ENCODE peak calls at places on chromosomes 16 and 17, in seven cellular contexts. A, T, W, M, O, F and I are unnamed samples.

GRCh38 chr17:2395258-2396170 is 5.3 kb downstream of the MNT start:
- DNase-seq in A (peak; percentile 92), T (peak; percentile 91), W (peak; percentile 58), M (no peak), O (no peak), F (peak; percentile 60), I (no peak)

GRCh38 chr16:65749566-65749965 is 616.9 kb upstream of the CDH5 start:
- DNase-seq in A (no peak), T (no peak), W (no peak), M (no peak), O (no peak), F (no peak), I (no peak)

GRCh38 chr17:62700964-62701705 is 73.7 kb downstream of the MRC2 start:
- DNase-seq in A (no peak), T (no peak), W (no peak), M (no peak), O (no peak), F (peak; percentile 64), I (no peak)

GRCh38 chr17:74527756-74528155 is 3.5 kb downstream of the CD300LB start:
- DNase-seq in A (no peak), T (no peak), W (no peak), M (no peak), O (no peak), F (no peak), I (no peak)

GRCh38 chr16:84503751-84504395 is 586 bp downstream of the MEAK7 start:
- DNase-seq in A (peak; percentile 31), T (peak; percentile 51), W (peak; percentile 55), M (no peak), O (no peak), F (no peak), I (peak; percentile 49)

GRCh38 chr17:70558821-70559220 is 389.5 kb downstream of the KCNJ2 start:
- DNase-seq in A (no peak), T (peak; percentile 65), W (peak; percentile 12), M (no peak), O (no peak), F (no peak), I (no peak)

GRCh38 chr17:6681176-6681575 is 29.6 kb downstream of the C17orf100 start:
- DNase-seq in A (no peak), T (no peak), W (no peak), M (no peak), O (no peak), F (no peak), I (no peak)

GRCh38 chr16:63617990-63618763 is 1503.7 kb downstream of the CDH11 start:
- DNase-seq in A (peak; percentile 73), T (peak; percentile 18), W (no peak), M (no peak), O (no peak), F (no peak), I (no peak)

GRCh38 chr17:37261286-37261685 is 114.5 kb upstream of the C17orf78 start:
- DNase-seq in A (no peak), T (peak; percentile 14), W (peak; percentile 27), M (no peak), O (no peak), F (no peak), I (no peak)

GRCh38 chr17:41026668-41027471 is at the start of gene KRTAP1-5:
- DNase-seq in A (no peak), T (peak; percentile 30), W (peak; percentile 91), M (no peak), O (no peak), F (no peak), I (no peak)

GRCh38 chr16:82700541-82701240 is 73.9 kb downstream of the CDH13 start:
- DNase-seq in A (no peak), T (peak; percentile 83), W (peak; percentile 78), M (no peak), O (no peak), F (no peak), I (no peak)

GRCh38 chr17:36072431-36073121 is 8.5 kb downstream of the CCL18 start:
- DNase-seq in A (peak; percentile 52), T (peak; percentile 33), W (peak; percentile 10), M (peak; percentile 40), O (peak; percentile 62), F (peak; percentile 87), I (no peak)

DNA sequence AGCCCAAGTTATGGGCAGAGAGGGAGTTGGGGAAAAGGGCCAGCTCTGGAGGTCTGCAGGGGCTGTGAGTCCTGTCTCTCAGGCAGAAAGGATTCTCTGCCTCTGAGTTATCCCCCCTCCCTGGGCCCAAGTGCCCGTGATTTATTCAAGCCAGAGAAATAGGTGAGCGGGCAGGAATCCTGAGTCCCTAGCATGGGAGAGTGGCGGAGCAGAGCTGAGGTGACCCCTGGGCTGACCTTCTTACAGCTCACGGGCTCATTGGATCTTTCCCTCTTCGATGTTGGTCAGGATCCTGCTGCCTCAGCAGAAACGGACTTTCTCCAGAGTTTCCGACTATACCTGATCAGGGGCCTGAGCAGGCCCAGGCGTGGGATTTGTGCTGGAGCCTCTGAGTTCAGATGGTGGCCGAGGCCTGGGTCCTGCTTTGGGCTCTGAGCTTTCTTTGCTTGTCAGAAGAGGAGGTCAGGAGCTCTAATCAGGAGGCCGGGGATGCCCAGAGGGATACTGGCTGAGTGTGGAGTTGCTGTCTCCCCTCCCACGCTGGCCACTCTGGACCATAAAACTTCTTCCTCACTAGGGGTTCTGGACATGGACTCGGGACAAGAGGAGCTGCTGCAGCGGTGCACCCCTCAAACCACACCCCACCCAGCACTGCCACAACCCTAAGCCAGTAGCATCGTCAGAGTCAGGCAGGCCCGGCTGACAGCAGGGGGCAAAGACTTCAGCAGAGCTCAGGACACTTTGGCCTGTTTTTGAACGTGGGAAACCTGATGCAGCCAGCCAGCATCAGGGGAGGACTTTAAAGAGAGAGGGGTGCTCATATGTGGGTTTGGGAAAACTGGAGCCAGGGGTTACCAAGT is 9.9 kb downstream of the MEOX1 start:
- DNase-seq in A (no peak), T (no peak), W (no peak), M (no peak), O (no peak), F (no peak), I (no peak)
- H3K4me2 ChIP-seq in A (no peak overlapping the region), T (no peak overlapping the region), W (no peak overlapping the region), M (no peak overlapping the region), O (no peak overlapping the region), F (no peak overlapping the region), I (no peak overlapping the region)

DNA sequence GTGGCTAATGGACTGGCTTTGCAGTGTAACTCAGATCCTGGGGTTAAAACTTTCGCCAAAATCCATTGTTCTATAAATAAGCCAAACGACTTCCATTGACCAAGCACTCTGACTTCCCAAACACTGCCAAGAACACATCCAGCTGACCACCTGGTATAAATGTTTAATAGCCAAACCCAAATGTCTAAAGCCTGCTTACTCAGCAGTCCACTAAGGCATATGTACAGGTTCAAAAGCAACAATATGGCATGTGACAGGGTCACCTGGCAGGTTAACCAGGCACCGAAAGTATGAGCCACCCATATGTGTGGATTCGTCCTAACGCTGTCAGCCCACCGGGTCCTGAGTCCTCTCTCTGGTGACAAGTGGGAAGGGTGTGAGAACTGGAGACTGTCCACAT is 2.1 kb downstream of the CSNK1D start:
- DNase-seq in A (no peak), T (no peak), W (no peak), M (no peak), O (no peak), F (no peak), I (no peak)
- H3K4me2 ChIP-seq in A (peak overlapping the region; percentile 88), T (no peak overlapping the region), W (no peak overlapping the region), M (peak overlapping the region; percentile 98), O (peak overlapping the region; percentile 98), F (peak overlapping the region; percentile 81), I (peak overlapping the region; percentile 71)

GRCh38 chr16:60027351-60027750 is 1293.2 kb upstream of the GOT2 start:
- DNase-seq in A (no peak), T (no peak), W (no peak), M (no peak), O (no peak), F (no peak), I (no peak)
- H3K4me2 ChIP-seq in A (no peak overlapping the region), T (no peak overlapping the region), W (no peak overlapping the region), M (no peak overlapping the region), O (no peak overlapping the region), F (no peak overlapping the region), I (no peak overlapping the region)

DNA sequence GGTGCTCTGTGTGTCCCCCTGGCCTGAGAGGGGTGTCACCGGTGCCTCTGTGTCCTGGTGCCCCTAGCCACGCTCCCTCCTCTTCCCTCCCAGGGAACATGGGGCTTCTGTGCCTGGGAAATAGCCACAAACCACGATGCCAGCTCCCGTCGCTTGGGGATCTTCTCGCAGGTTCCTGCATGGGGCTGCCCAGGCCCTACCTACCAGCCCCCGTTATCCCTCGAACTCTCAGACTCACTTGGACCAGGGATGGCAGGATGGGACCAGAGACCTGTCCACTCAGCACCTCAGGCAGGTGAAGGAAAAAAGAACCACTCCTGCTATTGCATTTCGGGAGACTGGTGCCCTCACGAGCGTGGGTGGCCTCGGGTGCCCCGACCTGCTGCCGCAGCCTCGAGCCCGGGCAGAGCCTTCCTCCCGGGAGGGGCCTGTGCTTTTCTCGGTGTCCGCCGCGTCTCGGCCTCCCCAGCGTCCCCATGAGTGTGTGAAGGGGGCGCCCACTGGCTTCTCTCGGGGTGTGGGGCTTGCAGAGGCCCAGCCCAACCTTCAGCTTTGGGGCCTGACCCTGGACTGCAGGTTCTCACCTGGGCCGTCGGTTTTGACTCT is 41.0 kb upstream of the GNG13 start:
- DNase-seq in A (no peak), T (no peak), W (no peak), M (no peak), O (no peak), F (no peak), I (no peak)
- H3K4me2 ChIP-seq in A (no peak overlapping the region), T (no peak overlapping the region), W (no peak overlapping the region), M (no peak overlapping the region), O (no peak overlapping the region), F (no peak overlapping the region), I (no peak overlapping the region)

DNA sequence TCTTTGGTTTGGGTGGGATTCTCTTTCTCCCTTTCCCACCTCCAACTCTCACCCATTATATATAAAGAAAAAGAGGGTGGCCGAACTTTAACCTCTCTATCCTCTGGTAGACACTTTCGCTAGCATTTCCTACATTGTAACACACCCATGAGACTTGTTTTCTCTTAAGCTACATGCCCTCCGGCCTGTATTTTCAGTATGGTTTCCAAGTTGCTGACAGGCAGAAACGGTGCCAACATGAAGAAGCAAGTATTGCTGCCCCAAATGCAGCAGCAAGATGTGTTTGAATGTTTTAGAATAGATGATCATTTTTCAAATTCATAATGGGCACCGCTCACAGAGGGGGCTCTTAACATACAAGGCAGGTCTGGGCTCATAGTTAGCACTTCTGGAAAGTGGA is 18.7 kb upstream of the CYB5B start:
- DNase-seq in A (no peak), T (no peak), W (no peak), M (no peak), O (no peak), F (no peak), I (no peak)
- H3K4me2 ChIP-seq in A (no peak overlapping the region), T (no peak overlapping the region), W (no peak overlapping the region), M (no peak overlapping the region), O (no peak overlapping the region), F (no peak overlapping the region), I (peak overlapping the region; percentile 18)